ENCODE peak calls at places on chromosomes 2 and 18, in nine cellular contexts. R is uterus, D is psoas muscle, B is brain microvascular endothelial cell, N is sigmoid colon, Q is lung, P is tibial artery, K is spleen, T is pancreas. J is an unnamed sample. For H3K36me3, the result is how much of the 10 kb centered on the place peaks cover.

GRCh38 chr18:3256693-3257626 is 5.0 kb upstream of the MYL12B start:
- DNase-seq in B (peak), R (no peak), N (no peak), T (no peak), K (no peak), D (no peak), Q (no peak), P (no peak), J (no peak)

GRCh38 chr18:62346327-62347090 is 21.4 kb downstream of the TNFRSF11A start:
- DNase-seq in P (no peak), D (no peak), K (no peak), N (no peak), R (no peak), B (no peak), T (no peak), Q (no peak), J (no peak)

GRCh38 chr2:231727621-231728020 is 19.3 kb downstream of the PTMA start:
- DNase-seq in R (no peak), K (no peak), N (peak), P (no peak), T (no peak), B (no peak), Q (no peak), D (no peak), J (no peak)

GRCh38 chr2:23697676-23698075 is 229.2 kb downstream of the ATAD2B start:
- DNase-seq in N (no peak), Q (no peak), R (no peak), K (no peak), B (peak), D (no peak), T (no peak), P (no peak), J (no peak)

GRCh38 chr18:11747731-11748130 is 58.7 kb downstream of the GNAL start:
- DNase-seq in D (no peak), Q (no peak), N (no peak), P (no peak), K (no peak), T (no peak), R (no peak), B (no peak), J (no peak)

GRCh38 chr18:9516437-9517064 is 41.2 kb downstream of the RALBP1 start:
- DNase-seq in D (no peak), T (no peak), R (no peak), P (no peak), K (no peak), N (no peak), B (no peak), Q (no peak), J (no peak)

GRCh38 chr18:7133181-7133580 is 15.6 kb upstream of the LAMA1 start:
- DNase-seq in N (peak), P (no peak), Q (no peak), B (peak), R (no peak), T (no peak), K (no peak), D (no peak), J (no peak)

GRCh38 chr2:43106767-43107527 is 119.5 kb downstream of the ZFP36L2 start:
- DNase-seq in T (no peak), Q (no peak), P (no peak), D (no peak), B (no peak), K (no peak), N (peak), R (no peak), J (no peak)

GRCh38 chr2:71692621-71693277 is 239.4 kb downstream of the DYSF start:
- DNase-seq in P (no peak), B (no peak), R (no peak), K (peak), D (no peak), Q (no peak), T (no peak), N (no peak), J (peak)

GRCh38 chr2:118417417-118418125 is 329.3 kb downstream of the INSIG2 start:
- DNase-seq in P (no peak), Q (no peak), B (peak), D (no peak), N (no peak), T (no peak), K (no peak), R (no peak), J (no peak)

GRCh38 chr18:21484851-21485636 is 115.5 kb downstream of the ESCO1 start:
- DNase-seq in B (peak), R (no peak), T (no peak), N (no peak), K (no peak), Q (no peak), D (no peak), P (no peak), J (no peak)

GRCh38 chr2:45331034-45331786 is 279.9 kb downstream of the SRBD1 start:
- DNase-seq in Q (peak), D (no peak), N (no peak), P (no peak), R (no peak), T (no peak), K (no peak), B (no peak), J (no peak)

GRCh38 chr2:1645761-1646476 is 98.4 kb downstream of the PXDN start:
- DNase-seq in R (no peak), D (no peak), T (no peak), Q (no peak), K (peak), B (no peak), N (peak), P (no peak), J (no peak)

GRCh38 chr18:8721716-8722115 is 16.4 kb downstream of the MTCL1 start:
- DNase-seq in K (no peak), B (peak), T (no peak), Q (no peak), N (no peak), R (no peak), P (no peak), D (no peak), J (peak)

GRCh38 chr2:150127995-150128394 is 359.5 kb downstream of the RND3 start:
- DNase-seq in R (no peak), N (no peak), P (no peak), Q (no peak), K (no peak), B (peak), D (no peak), T (no peak), J (no peak)

GRCh38 chr2:216921057-216921456 is 61.2 kb upstream of the TNP1 start:
- DNase-seq in D (no peak), R (no peak), B (no peak), N (no peak), Q (no peak), K (no peak), P (no peak), T (no peak), J (no peak)

GRCh38 chr18:41731887-41732286 is 223.1 kb upstream of the PIK3C3 start:
- DNase-seq in D (no peak), K (no peak), P (no peak), Q (no peak), N (no peak), T (no peak), B (no peak), R (no peak), J (no peak)

GRCh38 chr2:106843910-106844250 is 42.1 kb downstream of the ST6GAL2 start:
- DNase-seq in R (no peak), K (no peak), Q (no peak), P (no peak), N (no peak), D (no peak), B (no peak), T (no peak), J (no peak)

GRCh38 chr2:101305044-101305443 is 3.5 kb downstream of the RNF149 start:
- DNase-seq in K (no peak), B (no peak), D (no peak), R (no peak), P (no peak), Q (no peak), N (no peak), T (no peak), J (no peak)
- H3K27ac ChIP-seq in K (peak), B (no peak), D (peak), R (no peak), P (no peak), Q (no peak), N (peak), T (no peak), J (peak)

GRCh38 chr2:180905002-180905401 is 75.4 kb upstream of the UBE2E3 start:
- DNase-seq in B (no peak), P (no peak), T (no peak), K (no peak), D (no peak), Q (no peak), R (no peak), N (no peak), J (no peak)

GRCh38 chr2:180901331-180901730 is 79.1 kb upstream of the UBE2E3 start:
- DNase-seq in B (no peak), K (no peak), R (no peak), N (no peak), P (no peak), T (no peak), Q (no peak), D (no peak), J (no peak)
- TF ChIP-seq CTCF in B (no peak), K (no peak), R (no peak), N (no peak), P (no peak), T (no peak), Q (no peak), D (no peak), J (no peak)

DNA sequence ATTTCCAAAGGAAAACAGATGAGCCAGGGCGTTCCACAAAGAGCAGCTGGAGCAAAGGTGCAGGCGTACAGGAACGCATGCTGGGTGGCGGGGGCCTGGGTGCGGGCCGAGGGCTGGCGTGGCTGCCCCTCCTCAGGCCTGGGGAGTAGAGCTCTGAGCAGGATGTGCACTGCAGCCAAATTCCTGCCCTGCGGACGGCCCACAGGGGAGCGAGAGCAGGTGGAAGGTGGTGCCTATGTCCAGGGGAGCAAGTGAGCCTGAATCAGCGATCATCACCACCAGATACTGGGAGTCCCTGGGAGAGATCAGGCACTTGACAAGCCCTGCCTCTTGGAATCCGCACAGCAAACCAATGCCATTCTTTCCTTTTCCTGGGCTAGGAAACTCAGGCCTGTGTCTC is 106.3 kb downstream of the GBX2 start:
- DNase-seq in T (no peak), D (no peak), Q (no peak), K (no peak), R (no peak), P (no peak), B (no peak), N (no peak), J (no peak)
- H3K36me3 ChIP-seq in T (under half), D (under half), Q (under half), K (under half), R (under half), P (under half), B (under half), N (under half), J (under half)

GRCh38 chr2:65298089-65298488 is 70.5 kb downstream of the ACTR2 start:
- DNase-seq in D (no peak), R (no peak), Q (no peak), K (no peak), P (no peak), T (no peak), B (no peak), N (no peak), J (no peak)

GRCh38 chr2:65300134-65300771 is 72.6 kb downstream of the ACTR2 start:
- DNase-seq in T (no peak), N (peak), D (peak), Q (peak), B (peak), P (peak), R (peak), K (no peak), J (no peak)

GRCh38 chr2:65297544-65297943 is 69.9 kb downstream of the ACTR2 start:
- DNase-seq in P (no peak), K (no peak), R (no peak), N (no peak), B (no peak), D (no peak), T (no peak), Q (no peak), J (no peak)

GRCh38 chr2:65299246-65299645 is 71.6 kb downstream of the ACTR2 start:
- DNase-seq in K (no peak), N (no peak), Q (no peak), B (peak), R (no peak), P (no peak), D (no peak), T (no peak), J (no peak)

GRCh38 chr2:65300772-65301711 is 73.4 kb downstream of the ACTR2 start:
- DNase-seq in D (peak), B (peak), R (peak), K (peak), N (no peak), P (peak), T (no peak), Q (peak), J (no peak)
- H3K27ac ChIP-seq in D (peak), B (peak), R (peak), K (peak), N (peak), P (peak), T (no peak), Q (peak), J (peak)

GRCh38 chr18:78659748-78660147 is 319.9 kb upstream of the SALL3 start:
- DNase-seq in B (no peak), D (no peak), R (no peak), P (no peak), Q (no peak), T (no peak), N (no peak), K (no peak), J (no peak)
- TF ChIP-seq CTCF in B (no peak), D (no peak), R (no peak), P (no peak), Q (no peak), T (peak), N (no peak), K (peak), J (no peak)

DNA sequence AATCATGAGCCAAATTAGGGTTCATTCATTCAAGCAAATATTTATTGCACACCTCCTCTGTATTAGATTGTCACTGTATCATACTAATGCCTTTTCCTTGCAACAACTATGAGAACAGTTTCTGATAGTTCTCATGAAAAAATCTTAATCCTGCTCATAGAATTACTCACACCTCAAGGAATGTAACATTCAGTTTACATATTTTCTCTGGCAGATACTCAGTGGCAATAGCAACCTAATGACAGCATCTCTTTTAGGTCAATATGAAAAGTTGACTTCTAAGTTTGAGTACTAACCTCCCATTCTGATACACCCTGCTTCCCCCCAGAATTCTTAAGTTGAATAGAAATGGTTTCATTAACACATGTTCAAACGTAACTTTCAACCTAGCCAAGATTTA is 132.0 kb downstream of the VWC2L start:
- DNase-seq in K (no peak), D (no peak), T (no peak), R (no peak), N (no peak), Q (no peak), B (peak), P (no peak), J (no peak)
- H3K36me3 ChIP-seq in K (under half), D (under half), T (under half), R (under half), N (under half), Q (under half), B (under half), P (under half), J (under half)

GRCh38 chr2:69583434-69583833 is 60.1 kb downstream of the AAK1 start:
- DNase-seq in N (no peak), R (no peak), K (no peak), T (no peak), P (no peak), D (no peak), B (no peak), Q (no peak), J (no peak)
- H3K27ac ChIP-seq in N (no peak), R (no peak), K (no peak), T (peak), P (no peak), D (peak), B (no peak), Q (peak), J (no peak)